ENCODE peak calls at places on chromosomes 12 and 14, in seven cellular contexts. O is SK-N-SH, Z is GM12878, G is HepG2, U is K562, D is H1, L is GM12892. M is an unnamed sample.

GRCh38 chr12:92394895-92395294 is 249.2 kb upstream of the BTG1 start:
- DNase-seq in O (no peak), Z (no peak), G (no peak), U (peak), D (no peak), L (no peak), M (no peak)

GRCh38 chr14:22887990-22888378 is 5.0 kb downstream of the REM2 start:
- DNase-seq in O (no peak), Z (peak), G (no peak), U (peak), D (no peak), L (no peak), M (no peak)

GRCh38 chr12:2053675-2054070 is 886 bp downstream of the CACNA1C start:
- DNase-seq in O (peak), Z (no peak), G (no peak), U (no peak), D (no peak), L (no peak), M (no peak)

GRCh38 chr12:24034160-24034559 is 84.7 kb upstream of the SOX5 start:
- DNase-seq in O (peak), Z (no peak), G (no peak), U (no peak), D (no peak), L (no peak), M (no peak)

GRCh38 chr12:114976361-114976760 is 292.4 kb upstream of the TBX3 start:
- DNase-seq in O (no peak), Z (no peak), G (no peak), U (no peak), D (no peak), L (no peak), M (no peak)

GRCh38 chr14:99508896-99509629 is 27.9 kb downstream of the CCNK start:
- DNase-seq in O (no peak), Z (no peak), G (no peak), U (peak), D (no peak), L (no peak), M (no peak)

GRCh38 chr14:58960945-58961731 is 227.3 kb upstream of the DAAM1 start:
- DNase-seq in O (no peak), Z (no peak), G (no peak), U (no peak), D (no peak), L (no peak), M (no peak)

GRCh38 chr14:76870146-76870545 is 43.9 kb downstream of the LRRC74A start:
- DNase-seq in O (peak), Z (no peak), G (peak), U (peak), D (no peak), L (no peak), M (no peak)

GRCh38 chr14:74946659-74947281 is 8.6 kb downstream of the PGF start:
- DNase-seq in O (peak), Z (no peak), G (no peak), U (no peak), D (no peak), L (no peak), M (no peak)

GRCh38 chr14:99531221-99532096 is 50.2 kb downstream of the CCNK start:
- DNase-seq in O (no peak), Z (no peak), G (no peak), U (no peak), D (no peak), L (no peak), M (no peak)

GRCh38 chr14:35695647-35696046 is 113.4 kb downstream of the RALGAPA1 start:
- DNase-seq in O (no peak), Z (no peak), G (no peak), U (no peak), D (no peak), L (no peak), M (no peak)

GRCh38 chr12:12642916-12643315 is 31.2 kb downstream of the CREBL2 start:
- DNase-seq in O (no peak), Z (no peak), G (no peak), U (no peak), D (no peak), L (no peak), M (no peak)

GRCh38 chr12:93102289-93102688 is 173.2 kb upstream of the EEA1 start:
- DNase-seq in O (no peak), Z (no peak), G (no peak), U (no peak), D (no peak), L (no peak), M (no peak)

GRCh38 chr14:51298895-51299294 is 58.8 kb downstream of the TMX1 start:
- DNase-seq in O (no peak), Z (no peak), G (no peak), U (no peak), D (no peak), L (no peak), M (no peak)

GRCh38 chr14:52355016-52355430 is 40.9 kb downstream of the PTGER2 start:
- DNase-seq in O (no peak), Z (no peak), G (no peak), U (no peak), D (no peak), L (no peak), M (no peak)

GRCh38 chr14:55912344-55912743 is 205.9 kb upstream of the PELI2 start:
- DNase-seq in O (no peak), Z (no peak), G (no peak), U (no peak), D (no peak), L (no peak), M (no peak)

GRCh38 chr12:114688256-114688845 is 4.4 kb upstream of the TBX3 start:
- DNase-seq in O (no peak), Z (no peak), G (no peak), U (no peak), D (no peak), L (no peak), M (no peak)

GRCh38 chr12:132444283-132444682 is 45.7 kb upstream of the FBRSL1 start:
- DNase-seq in O (no peak), Z (no peak), G (no peak), U (no peak), D (no peak), L (no peak), M (no peak)

GRCh38 chr14:102015045-102015685 is 50.8 kb downstream of the DYNC1H1 start:
- DNase-seq in O (no peak), Z (no peak), G (no peak), U (no peak), D (no peak), L (no peak), M (no peak)

GRCh38 chr14:61428261-61428660 is 106.9 kb downstream of the PRKCH start:
- DNase-seq in O (no peak), Z (no peak), G (no peak), U (no peak), D (no peak), L (no peak), M (no peak)

GRCh38 chr12:101697197-101697929 is at the start of gene CHPT1:
- DNase-seq in O (peak), Z (no peak), G (peak), U (peak), D (peak), L (peak), M (peak)

GRCh38 chr12:127041985-127042625 is 1224.9 kb upstream of the TMEM132C start:
- DNase-seq in O (no peak), Z (peak), G (no peak), U (no peak), D (no peak), L (peak), M (peak)

GRCh38 chr12:24499151-24500146 is 449.5 kb downstream of the BCAT1 start:
- DNase-seq in O (no peak), Z (no peak), G (no peak), U (no peak), D (no peak), L (no peak), M (no peak)

GRCh38 chr12:43835656-43836454 is at the start of gene TMEM117:
- DNase-seq in O (peak), Z (no peak), G (peak), U (peak), D (no peak), L (peak), M (peak)

GRCh38 chr14:30864934-30865333 is 9.4 kb upstream of the COCH start:
- DNase-seq in O (no peak), Z (no peak), G (no peak), U (no peak), D (no peak), L (no peak), M (no peak)

GRCh38 chr14:30855345-30856037 is 18.9 kb upstream of the COCH start:
- DNase-seq in O (no peak), Z (no peak), G (no peak), U (no peak), D (no peak), L (peak), M (no peak)

DNA sequence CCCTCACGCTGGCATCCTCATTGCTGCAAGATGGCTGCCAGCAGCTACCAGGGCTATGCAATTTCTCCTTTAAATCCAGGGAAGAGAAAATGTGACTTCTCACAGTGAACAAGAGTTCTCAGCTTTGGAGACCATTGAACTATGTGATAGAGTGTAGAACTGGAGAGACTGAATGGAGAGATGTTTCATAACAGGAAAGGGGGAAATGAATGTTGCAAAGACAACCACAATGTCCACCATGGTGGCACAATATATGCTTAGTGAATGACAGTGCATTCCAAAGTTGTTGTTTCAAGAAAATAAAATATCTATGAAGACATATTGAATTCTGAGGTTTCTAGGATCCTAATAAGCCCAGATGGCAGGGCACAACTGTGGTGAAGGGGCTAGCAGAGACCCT is 13.2 kb upstream of the COCH start:
- DNase-seq in O (no peak), Z (no peak), G (no peak), U (no peak), D (no peak), L (no peak), M (no peak)
- TF ChIP-seq TAF1 in O (no peak), Z (no peak), G (no peak), U (no peak), D (no peak), L (no peak), M (no peak)

GRCh38 chr14:69288956-69289705 is 29.2 kb downstream of the GALNT16 start:
- DNase-seq in O (no peak), Z (no peak), G (no peak), U (no peak), D (no peak), L (no peak), M (no peak)
- TF ChIP-seq TAF1 in O (no peak), Z (no peak), G (no peak), U (no peak), D (no peak), L (no peak), M (no peak)

GRCh38 chr12:125210104-125210755 is 145.0 kb downstream of the AACS start:
- DNase-seq in O (no peak), Z (no peak), G (no peak), U (no peak), D (no peak), L (no peak), M (no peak)
- TF ChIP-seq TAF1 in O (no peak), Z (no peak), G (no peak), U (no peak), D (no peak), L (no peak), M (no peak)

GRCh38 chr14:44742202-44742601 is 219.5 kb downstream of the KLHL28 start:
- DNase-seq in O (no peak), Z (no peak), G (no peak), U (no peak), D (no peak), L (no peak), M (no peak)

GRCh38 chr14:44745371-44745770 is 216.4 kb downstream of the KLHL28 start:
- DNase-seq in O (no peak), Z (no peak), G (no peak), U (no peak), D (no peak), L (no peak), M (no peak)
- TF ChIP-seq TAF1 in O (no peak), Z (no peak), G (no peak), U (no peak), D (no peak), L (no peak), M (no peak)

GRCh38 chr12:122500685-122501488 is at the start of gene ZCCHC8:
- DNase-seq in O (peak), Z (peak), G (peak), U (peak), D (peak), L (peak), M (peak)

GRCh38 chr12:122501489-122501989 is 807 bp upstream of the ZCCHC8 start:
- DNase-seq in O (no peak), Z (no peak), G (no peak), U (no peak), D (no peak), L (no peak), M (no peak)

GRCh38 chr12:122503147-122503751 is 2.5 kb upstream of the ZCCHC8 start:
- DNase-seq in O (no peak), Z (no peak), G (no peak), U (no peak), D (no peak), L (no peak), M (no peak)

GRCh38 chr12:122503783-122504590 is 3.3 kb upstream of the ZCCHC8 start:
- DNase-seq in O (no peak), Z (no peak), G (no peak), U (no peak), D (no peak), L (no peak), M (no peak)

DNA sequence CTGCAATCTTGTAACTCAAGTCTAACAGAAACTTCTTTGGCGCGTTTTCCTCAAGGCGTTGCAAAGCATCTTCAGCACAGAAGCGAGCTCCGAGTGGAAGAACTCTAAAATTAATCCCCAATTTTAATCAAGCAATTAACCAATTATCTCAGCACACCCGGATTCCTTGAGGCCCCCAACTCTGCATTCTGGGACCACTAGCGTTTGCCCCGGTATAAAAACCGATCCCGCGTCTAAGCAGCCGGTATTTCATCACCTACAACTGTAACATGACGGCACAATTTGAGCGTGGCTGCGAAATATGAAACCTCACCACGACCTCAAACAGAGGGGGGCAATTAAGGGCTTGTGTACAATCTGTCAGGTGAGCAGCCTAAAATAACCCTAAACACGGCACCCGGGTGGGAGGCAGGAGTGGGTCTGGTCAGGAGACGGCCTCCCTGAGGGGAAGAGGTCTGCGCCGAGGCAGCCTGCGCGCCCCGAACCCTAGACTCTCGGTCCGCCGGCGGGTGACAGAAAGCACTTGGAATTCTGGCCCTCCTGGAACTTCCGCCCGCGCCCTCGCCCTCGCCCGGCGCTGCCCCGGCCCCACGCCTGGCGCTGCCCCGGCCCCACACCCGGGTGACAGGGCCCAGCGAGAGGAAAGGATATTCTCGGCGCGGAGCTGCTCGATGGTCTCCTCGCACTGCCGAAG is 594 bp downstream of the ZCCHC8 start:
- DNase-seq in O (peak), Z (no peak), G (peak), U (peak), D (no peak), L (peak), M (peak)
- TF ChIP-seq TAF1 in O (no peak), Z (no peak), G (no peak), U (peak), D (no peak), L (peak), M (no peak)

GRCh38 chr14:70672328-70672675 is 30.6 kb downstream of the TTC9 start:
- DNase-seq in O (no peak), Z (no peak), G (no peak), U (no peak), D (no peak), L (no peak), M (no peak)
- TF ChIP-seq TAF1 in O (no peak), Z (no peak), G (no peak), U (no peak), D (no peak), L (no peak), M (no peak)

GRCh38 chr12:45263587-45263986 is 47.7 kb downstream of the ANO6 start:
- DNase-seq in O (no peak), Z (no peak), G (no peak), U (no peak), D (no peak), L (no peak), M (no peak)

GRCh38 chr12:45269407-45269741 is 53.5 kb downstream of the ANO6 start:
- DNase-seq in O (no peak), Z (no peak), G (no peak), U (no peak), D (no peak), L (no peak), M (no peak)

GRCh38 chr12:45273717-45274271 is 57.9 kb downstream of the ANO6 start:
- DNase-seq in O (no peak), Z (no peak), G (peak), U (peak), D (no peak), L (no peak), M (no peak)

GRCh38 chr12:45268672-45269406 is 52.9 kb downstream of the ANO6 start:
- DNase-seq in O (peak), Z (no peak), G (peak), U (peak), D (no peak), L (no peak), M (no peak)
- TF ChIP-seq TAF1 in O (peak), Z (no peak), G (no peak), U (no peak), D (no peak), L (no peak), M (no peak)

GRCh38 chr12:53062011-53062961 is 12.4 kb downstream of the TNS2 start:
- DNase-seq in O (no peak), Z (no peak), G (no peak), U (no peak), D (no peak), L (no peak), M (no peak)
- TF ChIP-seq TAF1 in O (no peak), Z (no peak), G (no peak), U (no peak), D (no peak), L (no peak), M (no peak)